ENCODE peak calls at places on chromosomes 5 and 9, in eight cellular contexts. One of them, this sample, is unnamed.

GRCh38 chr5:173745561-173745960 is 129.1 kb upstream of the BOD1 start:
- DNase-seq in right cardiac atrium: no peak
- DNase-seq in dorsolateral prefrontal cortex: no peak
- DNase-seq in stimulated activated CD4-positive, alpha-beta T cell treated with anti-CD3 and anti-CD28 coated beads, TNF-alpha, amount 100 ng/mL, for 24 hours: no peak
- DNase-seq in CD4-positive, CD25-positive, alpha-beta regulatory T cell: no peak
- DNase-seq in fibroblast of pulmonary artery: no peak
- DNase-seq in transverse colon: no peak
- DNase-seq in fibroblast of mammary gland: no peak
- DNase-seq in this sample: no peak

GRCh38 chr5:89034588-89034987 is 151.6 kb upstream of the MEF2C start:
- DNase-seq in right cardiac atrium: no peak
- DNase-seq in dorsolateral prefrontal cortex: no peak
- DNase-seq in stimulated activated CD4-positive, alpha-beta T cell treated with anti-CD3 and anti-CD28 coated beads, TNF-alpha, amount 100 ng/mL, for 24 hours: no peak
- DNase-seq in CD4-positive, CD25-positive, alpha-beta regulatory T cell: no peak
- DNase-seq in fibroblast of pulmonary artery: no peak
- DNase-seq in transverse colon: no peak
- DNase-seq in fibroblast of mammary gland: peak
- DNase-seq in this sample: no peak

GRCh38 chr5:126492939-126493338 is 69.7 kb downstream of the GRAMD2B start:
- DNase-seq in right cardiac atrium: no peak
- DNase-seq in dorsolateral prefrontal cortex: no peak
- DNase-seq in stimulated activated CD4-positive, alpha-beta T cell treated with anti-CD3 and anti-CD28 coated beads, TNF-alpha, amount 100 ng/mL, for 24 hours: no peak
- DNase-seq in CD4-positive, CD25-positive, alpha-beta regulatory T cell: no peak
- DNase-seq in fibroblast of pulmonary artery: peak
- DNase-seq in transverse colon: no peak
- DNase-seq in fibroblast of mammary gland: peak
- DNase-seq in this sample: no peak

GRCh38 chr5:21919417-21920022 is 933.6 kb downstream of the CDH12 start:
- DNase-seq in right cardiac atrium: no peak
- DNase-seq in dorsolateral prefrontal cortex: no peak
- DNase-seq in stimulated activated CD4-positive, alpha-beta T cell treated with anti-CD3 and anti-CD28 coated beads, TNF-alpha, amount 100 ng/mL, for 24 hours: no peak
- DNase-seq in CD4-positive, CD25-positive, alpha-beta regulatory T cell: no peak
- DNase-seq in fibroblast of pulmonary artery: peak
- DNase-seq in transverse colon: no peak
- DNase-seq in fibroblast of mammary gland: peak
- DNase-seq in this sample: no peak

GRCh38 chr9:655875-656274 is 185.6 kb upstream of the DMRT1 start:
- DNase-seq in right cardiac atrium: peak
- DNase-seq in dorsolateral prefrontal cortex: no peak
- DNase-seq in stimulated activated CD4-positive, alpha-beta T cell treated with anti-CD3 and anti-CD28 coated beads, TNF-alpha, amount 100 ng/mL, for 24 hours: no peak
- DNase-seq in CD4-positive, CD25-positive, alpha-beta regulatory T cell: no peak
- DNase-seq in fibroblast of pulmonary artery: peak
- DNase-seq in transverse colon: no peak
- DNase-seq in fibroblast of mammary gland: peak
- DNase-seq in this sample: no peak

GRCh38 chr9:69577123-69577522 is 95.0 kb downstream of the APBA1 start:
- DNase-seq in right cardiac atrium: no peak
- DNase-seq in dorsolateral prefrontal cortex: no peak
- DNase-seq in stimulated activated CD4-positive, alpha-beta T cell treated with anti-CD3 and anti-CD28 coated beads, TNF-alpha, amount 100 ng/mL, for 24 hours: no peak
- DNase-seq in CD4-positive, CD25-positive, alpha-beta regulatory T cell: no peak
- DNase-seq in fibroblast of pulmonary artery: no peak
- DNase-seq in transverse colon: no peak
- DNase-seq in fibroblast of mammary gland: no peak
- DNase-seq in this sample: no peak

GRCh38 chr5:15321771-15322170 is 178.2 kb upstream of the FBXL7 start:
- DNase-seq in right cardiac atrium: no peak
- DNase-seq in dorsolateral prefrontal cortex: no peak
- DNase-seq in stimulated activated CD4-positive, alpha-beta T cell treated with anti-CD3 and anti-CD28 coated beads, TNF-alpha, amount 100 ng/mL, for 24 hours: no peak
- DNase-seq in CD4-positive, CD25-positive, alpha-beta regulatory T cell: no peak
- DNase-seq in fibroblast of pulmonary artery: no peak
- DNase-seq in transverse colon: no peak
- DNase-seq in fibroblast of mammary gland: no peak
- DNase-seq in this sample: no peak

GRCh38 chr9:107286057-107286456 is 3.0 kb downstream of the RAD23B start:
- DNase-seq in right cardiac atrium: no peak
- DNase-seq in dorsolateral prefrontal cortex: no peak
- DNase-seq in stimulated activated CD4-positive, alpha-beta T cell treated with anti-CD3 and anti-CD28 coated beads, TNF-alpha, amount 100 ng/mL, for 24 hours: no peak
- DNase-seq in CD4-positive, CD25-positive, alpha-beta regulatory T cell: no peak
- DNase-seq in fibroblast of pulmonary artery: no peak
- DNase-seq in transverse colon: no peak
- DNase-seq in fibroblast of mammary gland: peak
- DNase-seq in this sample: no peak

GRCh38 chr5:113043491-113043931 is 66.9 kb downstream of the DCP2 start:
- DNase-seq in right cardiac atrium: peak
- DNase-seq in dorsolateral prefrontal cortex: peak
- DNase-seq in stimulated activated CD4-positive, alpha-beta T cell treated with anti-CD3 and anti-CD28 coated beads, TNF-alpha, amount 100 ng/mL, for 24 hours: no peak
- DNase-seq in CD4-positive, CD25-positive, alpha-beta regulatory T cell: no peak
- DNase-seq in fibroblast of pulmonary artery: peak
- DNase-seq in transverse colon: no peak
- DNase-seq in fibroblast of mammary gland: peak
- DNase-seq in this sample: no peak

GRCh38 chr9:69425402-69425801 is 100.4 kb downstream of the ENTREP1 start:
- DNase-seq in right cardiac atrium: no peak
- DNase-seq in dorsolateral prefrontal cortex: peak
- DNase-seq in stimulated activated CD4-positive, alpha-beta T cell treated with anti-CD3 and anti-CD28 coated beads, TNF-alpha, amount 100 ng/mL, for 24 hours: no peak
- DNase-seq in CD4-positive, CD25-positive, alpha-beta regulatory T cell: no peak
- DNase-seq in fibroblast of pulmonary artery: no peak
- DNase-seq in transverse colon: no peak
- DNase-seq in fibroblast of mammary gland: no peak
- DNase-seq in this sample: no peak

GRCh38 chr9:109194157-109194556 is 27.1 kb upstream of the FRRS1L start:
- DNase-seq in right cardiac atrium: no peak
- DNase-seq in dorsolateral prefrontal cortex: no peak
- DNase-seq in stimulated activated CD4-positive, alpha-beta T cell treated with anti-CD3 and anti-CD28 coated beads, TNF-alpha, amount 100 ng/mL, for 24 hours: no peak
- DNase-seq in CD4-positive, CD25-positive, alpha-beta regulatory T cell: no peak
- DNase-seq in fibroblast of pulmonary artery: no peak
- DNase-seq in transverse colon: no peak
- DNase-seq in fibroblast of mammary gland: peak
- DNase-seq in this sample: no peak

GRCh38 chr9:117403403-117403811 is 11.4 kb downstream of the ASTN2 start:
- DNase-seq in right cardiac atrium: no peak
- DNase-seq in dorsolateral prefrontal cortex: peak
- DNase-seq in stimulated activated CD4-positive, alpha-beta T cell treated with anti-CD3 and anti-CD28 coated beads, TNF-alpha, amount 100 ng/mL, for 24 hours: no peak
- DNase-seq in CD4-positive, CD25-positive, alpha-beta regulatory T cell: no peak
- DNase-seq in fibroblast of pulmonary artery: no peak
- DNase-seq in transverse colon: no peak
- DNase-seq in fibroblast of mammary gland: no peak
- DNase-seq in this sample: no peak

GRCh38 chr5:61010759-61011460 is 65.9 kb downstream of the NDUFAF2 start:
- DNase-seq in right cardiac atrium: no peak
- DNase-seq in dorsolateral prefrontal cortex: no peak
- DNase-seq in stimulated activated CD4-positive, alpha-beta T cell treated with anti-CD3 and anti-CD28 coated beads, TNF-alpha, amount 100 ng/mL, for 24 hours: no peak
- DNase-seq in CD4-positive, CD25-positive, alpha-beta regulatory T cell: no peak
- DNase-seq in fibroblast of pulmonary artery: peak
- DNase-seq in transverse colon: no peak
- DNase-seq in fibroblast of mammary gland: peak
- DNase-seq in this sample: no peak

GRCh38 chr5:1564182-1564748 is 40.5 kb upstream of the LPCAT1 start:
- DNase-seq in right cardiac atrium: peak
- DNase-seq in dorsolateral prefrontal cortex: no peak
- DNase-seq in stimulated activated CD4-positive, alpha-beta T cell treated with anti-CD3 and anti-CD28 coated beads, TNF-alpha, amount 100 ng/mL, for 24 hours: no peak
- DNase-seq in CD4-positive, CD25-positive, alpha-beta regulatory T cell: no peak
- DNase-seq in fibroblast of pulmonary artery: peak
- DNase-seq in transverse colon: peak
- DNase-seq in fibroblast of mammary gland: peak
- DNase-seq in this sample: no peak

GRCh38 chr5:66603164-66603563 is 7.0 kb downstream of the MAST4 start:
- DNase-seq in right cardiac atrium: no peak
- DNase-seq in dorsolateral prefrontal cortex: no peak
- DNase-seq in stimulated activated CD4-positive, alpha-beta T cell treated with anti-CD3 and anti-CD28 coated beads, TNF-alpha, amount 100 ng/mL, for 24 hours: no peak
- DNase-seq in CD4-positive, CD25-positive, alpha-beta regulatory T cell: no peak
- DNase-seq in fibroblast of pulmonary artery: no peak
- DNase-seq in transverse colon: no peak
- DNase-seq in fibroblast of mammary gland: no peak
- DNase-seq in this sample: no peak

GRCh38 chr5:148488757-148489156 is 105.0 kb downstream of the FBXO38 start:
- DNase-seq in right cardiac atrium: no peak
- DNase-seq in dorsolateral prefrontal cortex: no peak
- DNase-seq in stimulated activated CD4-positive, alpha-beta T cell treated with anti-CD3 and anti-CD28 coated beads, TNF-alpha, amount 100 ng/mL, for 24 hours: no peak
- DNase-seq in CD4-positive, CD25-positive, alpha-beta regulatory T cell: no peak
- DNase-seq in fibroblast of pulmonary artery: no peak
- DNase-seq in transverse colon: no peak
- DNase-seq in fibroblast of mammary gland: no peak
- DNase-seq in this sample: no peak

GRCh38 chr5:106964102-106964501 is 706.6 kb downstream of the EFNA5 start:
- DNase-seq in right cardiac atrium: no peak
- DNase-seq in dorsolateral prefrontal cortex: no peak
- DNase-seq in stimulated activated CD4-positive, alpha-beta T cell treated with anti-CD3 and anti-CD28 coated beads, TNF-alpha, amount 100 ng/mL, for 24 hours: no peak
- DNase-seq in CD4-positive, CD25-positive, alpha-beta regulatory T cell: no peak
- DNase-seq in fibroblast of pulmonary artery: peak
- DNase-seq in transverse colon: no peak
- DNase-seq in fibroblast of mammary gland: no peak
- DNase-seq in this sample: no peak

GRCh38 chr5:85293139-85293785 is 908.6 kb upstream of the EDIL3 start:
- DNase-seq in right cardiac atrium: peak
- DNase-seq in dorsolateral prefrontal cortex: no peak
- DNase-seq in stimulated activated CD4-positive, alpha-beta T cell treated with anti-CD3 and anti-CD28 coated beads, TNF-alpha, amount 100 ng/mL, for 24 hours: no peak
- DNase-seq in CD4-positive, CD25-positive, alpha-beta regulatory T cell: no peak
- DNase-seq in fibroblast of pulmonary artery: peak
- DNase-seq in transverse colon: no peak
- DNase-seq in fibroblast of mammary gland: peak
- DNase-seq in this sample: no peak

GRCh38 chr5:31225118-31225517 is 31.6 kb downstream of the CDH6 start:
- DNase-seq in right cardiac atrium: no peak
- DNase-seq in dorsolateral prefrontal cortex: no peak
- DNase-seq in stimulated activated CD4-positive, alpha-beta T cell treated with anti-CD3 and anti-CD28 coated beads, TNF-alpha, amount 100 ng/mL, for 24 hours: no peak
- DNase-seq in CD4-positive, CD25-positive, alpha-beta regulatory T cell: no peak
- DNase-seq in fibroblast of pulmonary artery: peak
- DNase-seq in transverse colon: no peak
- DNase-seq in fibroblast of mammary gland: peak
- DNase-seq in this sample: no peak

GRCh38 chr5:90613450-90613849 is 54.9 kb downstream of the ADGRV1 start:
- DNase-seq in right cardiac atrium: no peak
- DNase-seq in dorsolateral prefrontal cortex: no peak
- DNase-seq in stimulated activated CD4-positive, alpha-beta T cell treated with anti-CD3 and anti-CD28 coated beads, TNF-alpha, amount 100 ng/mL, for 24 hours: no peak
- DNase-seq in CD4-positive, CD25-positive, alpha-beta regulatory T cell: no peak
- DNase-seq in fibroblast of pulmonary artery: no peak
- DNase-seq in transverse colon: no peak
- DNase-seq in fibroblast of mammary gland: no peak
- DNase-seq in this sample: no peak

GRCh38 chr9:38160613-38161215 is 91.7 kb upstream of the SHB start:
- DNase-seq in right cardiac atrium: peak
- DNase-seq in dorsolateral prefrontal cortex: peak
- DNase-seq in stimulated activated CD4-positive, alpha-beta T cell treated with anti-CD3 and anti-CD28 coated beads, TNF-alpha, amount 100 ng/mL, for 24 hours: peak
- DNase-seq in CD4-positive, CD25-positive, alpha-beta regulatory T cell: peak
- DNase-seq in fibroblast of pulmonary artery: peak
- DNase-seq in transverse colon: peak
- DNase-seq in fibroblast of mammary gland: peak
- DNase-seq in this sample: peak

GRCh38 chr5:10307206-10308148 is at the start of gene CMBL:
- DNase-seq in right cardiac atrium: peak
- DNase-seq in dorsolateral prefrontal cortex: peak
- DNase-seq in stimulated activated CD4-positive, alpha-beta T cell treated with anti-CD3 and anti-CD28 coated beads, TNF-alpha, amount 100 ng/mL, for 24 hours: peak
- DNase-seq in CD4-positive, CD25-positive, alpha-beta regulatory T cell: no peak
- DNase-seq in fibroblast of pulmonary artery: peak
- DNase-seq in transverse colon: peak
- DNase-seq in fibroblast of mammary gland: peak
- DNase-seq in this sample: no peak

GRCh38 chr9:35313911-35314310 is 152.1 kb downstream of the UNC13B start:
- DNase-seq in right cardiac atrium: no peak
- DNase-seq in dorsolateral prefrontal cortex: no peak
- DNase-seq in stimulated activated CD4-positive, alpha-beta T cell treated with anti-CD3 and anti-CD28 coated beads, TNF-alpha, amount 100 ng/mL, for 24 hours: no peak
- DNase-seq in CD4-positive, CD25-positive, alpha-beta regulatory T cell: no peak
- DNase-seq in fibroblast of pulmonary artery: no peak
- DNase-seq in transverse colon: no peak
- DNase-seq in fibroblast of mammary gland: peak
- DNase-seq in this sample: no peak

GRCh38 chr5:143201589-143201988 is 201.9 kb downstream of the NR3C1 start:
- DNase-seq in right cardiac atrium: no peak
- DNase-seq in dorsolateral prefrontal cortex: no peak
- DNase-seq in stimulated activated CD4-positive, alpha-beta T cell treated with anti-CD3 and anti-CD28 coated beads, TNF-alpha, amount 100 ng/mL, for 24 hours: no peak
- DNase-seq in CD4-positive, CD25-positive, alpha-beta regulatory T cell: no peak
- DNase-seq in fibroblast of pulmonary artery: peak
- DNase-seq in transverse colon: no peak
- DNase-seq in fibroblast of mammary gland: peak
- DNase-seq in this sample: no peak

GRCh38 chr9:134045841-134046544 is 20.7 kb downstream of the BRD3OS start:
- DNase-seq in right cardiac atrium: no peak
- DNase-seq in dorsolateral prefrontal cortex: no peak
- DNase-seq in stimulated activated CD4-positive, alpha-beta T cell treated with anti-CD3 and anti-CD28 coated beads, TNF-alpha, amount 100 ng/mL, for 24 hours: no peak
- DNase-seq in CD4-positive, CD25-positive, alpha-beta regulatory T cell: no peak
- DNase-seq in fibroblast of pulmonary artery: no peak
- DNase-seq in transverse colon: no peak
- DNase-seq in fibroblast of mammary gland: no peak
- DNase-seq in this sample: no peak

GRCh38 chr9:92324451-92324850 is 699 bp downstream of the NOL8 start:
- DNase-seq in right cardiac atrium: no peak
- DNase-seq in dorsolateral prefrontal cortex: no peak
- DNase-seq in stimulated activated CD4-positive, alpha-beta T cell treated with anti-CD3 and anti-CD28 coated beads, TNF-alpha, amount 100 ng/mL, for 24 hours: no peak
- DNase-seq in CD4-positive, CD25-positive, alpha-beta regulatory T cell: no peak
- DNase-seq in fibroblast of pulmonary artery: no peak
- DNase-seq in transverse colon: no peak
- DNase-seq in fibroblast of mammary gland: no peak
- DNase-seq in this sample: no peak

GRCh38 chr5:112097768-112098167 is 321.3 kb downstream of the EPB41L4A start:
- DNase-seq in right cardiac atrium: no peak
- DNase-seq in dorsolateral prefrontal cortex: no peak
- DNase-seq in stimulated activated CD4-positive, alpha-beta T cell treated with anti-CD3 and anti-CD28 coated beads, TNF-alpha, amount 100 ng/mL, for 24 hours: no peak
- DNase-seq in CD4-positive, CD25-positive, alpha-beta regulatory T cell: no peak
- DNase-seq in fibroblast of pulmonary artery: peak
- DNase-seq in transverse colon: no peak
- DNase-seq in fibroblast of mammary gland: peak
- DNase-seq in this sample: no peak

GRCh38 chr9:109098221-109098959 is 21.4 kb downstream of the TMEM245 start:
- DNase-seq in right cardiac atrium: no peak
- DNase-seq in dorsolateral prefrontal cortex: no peak
- DNase-seq in stimulated activated CD4-positive, alpha-beta T cell treated with anti-CD3 and anti-CD28 coated beads, TNF-alpha, amount 100 ng/mL, for 24 hours: no peak
- DNase-seq in CD4-positive, CD25-positive, alpha-beta regulatory T cell: no peak
- DNase-seq in fibroblast of pulmonary artery: peak
- DNase-seq in transverse colon: no peak
- DNase-seq in fibroblast of mammary gland: peak
- DNase-seq in this sample: no peak

GRCh38 chr5:130289132-130290088 is 385.1 kb downstream of the CHSY3 start:
- DNase-seq in right cardiac atrium: no peak
- DNase-seq in dorsolateral prefrontal cortex: no peak
- DNase-seq in stimulated activated CD4-positive, alpha-beta T cell treated with anti-CD3 and anti-CD28 coated beads, TNF-alpha, amount 100 ng/mL, for 24 hours: no peak
- DNase-seq in CD4-positive, CD25-positive, alpha-beta regulatory T cell: no peak
- DNase-seq in fibroblast of pulmonary artery: peak
- DNase-seq in transverse colon: no peak
- DNase-seq in fibroblast of mammary gland: peak
- DNase-seq in this sample: no peak

GRCh38 chr5:139140631-139141071 is 57.5 kb downstream of the SIL1 start:
- DNase-seq in right cardiac atrium: no peak
- DNase-seq in dorsolateral prefrontal cortex: peak
- DNase-seq in stimulated activated CD4-positive, alpha-beta T cell treated with anti-CD3 and anti-CD28 coated beads, TNF-alpha, amount 100 ng/mL, for 24 hours: no peak
- DNase-seq in CD4-positive, CD25-positive, alpha-beta regulatory T cell: no peak
- DNase-seq in fibroblast of pulmonary artery: peak
- DNase-seq in transverse colon: no peak
- DNase-seq in fibroblast of mammary gland: peak
- DNase-seq in this sample: no peak

GRCh38 chr5:75475364-75475763 is 36.1 kb downstream of the CERT1 start:
- DNase-seq in right cardiac atrium: no peak
- DNase-seq in dorsolateral prefrontal cortex: no peak
- DNase-seq in stimulated activated CD4-positive, alpha-beta T cell treated with anti-CD3 and anti-CD28 coated beads, TNF-alpha, amount 100 ng/mL, for 24 hours: no peak
- DNase-seq in CD4-positive, CD25-positive, alpha-beta regulatory T cell: no peak
- DNase-seq in fibroblast of pulmonary artery: no peak
- DNase-seq in transverse colon: no peak
- DNase-seq in fibroblast of mammary gland: no peak
- DNase-seq in this sample: no peak

GRCh38 chr9:24051587-24051986 is 225.5 kb upstream of the ELAVL2 start:
- DNase-seq in right cardiac atrium: no peak
- DNase-seq in dorsolateral prefrontal cortex: no peak
- DNase-seq in stimulated activated CD4-positive, alpha-beta T cell treated with anti-CD3 and anti-CD28 coated beads, TNF-alpha, amount 100 ng/mL, for 24 hours: no peak
- DNase-seq in CD4-positive, CD25-positive, alpha-beta regulatory T cell: no peak
- DNase-seq in fibroblast of pulmonary artery: no peak
- DNase-seq in transverse colon: no peak
- DNase-seq in fibroblast of mammary gland: no peak
- DNase-seq in this sample: no peak

GRCh38 chr5:117143381-117143780 is 568.8 kb upstream of the SEMA6A start:
- DNase-seq in right cardiac atrium: no peak
- DNase-seq in dorsolateral prefrontal cortex: no peak
- DNase-seq in stimulated activated CD4-positive, alpha-beta T cell treated with anti-CD3 and anti-CD28 coated beads, TNF-alpha, amount 100 ng/mL, for 24 hours: no peak
- DNase-seq in CD4-positive, CD25-positive, alpha-beta regulatory T cell: no peak
- DNase-seq in fibroblast of pulmonary artery: no peak
- DNase-seq in transverse colon: no peak
- DNase-seq in fibroblast of mammary gland: no peak
- DNase-seq in this sample: no peak

GRCh38 chr9:71955300-71955915 is 44.0 kb downstream of the C9orf85 start:
- DNase-seq in right cardiac atrium: no peak
- DNase-seq in dorsolateral prefrontal cortex: no peak
- DNase-seq in stimulated activated CD4-positive, alpha-beta T cell treated with anti-CD3 and anti-CD28 coated beads, TNF-alpha, amount 100 ng/mL, for 24 hours: no peak
- DNase-seq in CD4-positive, CD25-positive, alpha-beta regulatory T cell: no peak
- DNase-seq in fibroblast of pulmonary artery: no peak
- DNase-seq in transverse colon: no peak
- DNase-seq in fibroblast of mammary gland: no peak
- DNase-seq in this sample: no peak

This sample was measured in stimulated activated effector memory CD8-positive, alpha-beta T cell treated with anti-CD3 and anti-CD28 coated beads, Interleukin-12 subunit alpha, Interleukin-12 subunit beta, amount 100 ng/mL, for 72 hours.